ENCODE peak calls at places on chromosomes 3 and 15, in seven cellular contexts. One of them, this sample, is unnamed.

GRCh38 chr3:182709306-182709705 is 84.0 kb upstream of the ATP11B start:
- DNase-seq in NCI-H1105: no peak
- DNase-seq in IMR-90: no peak
- DNase-seq in kidney glomerular epithelial cell: no peak
- DNase-seq in activated gamma-delta T cell treated with anti-CD3 and anti-CD28 coated beads, Interleukin-2, amount 50 U/mL, for 16 hours: no peak
- DNase-seq in dorsolateral prefrontal cortex: no peak
- DNase-seq in stimulated activated CD8-positive, alpha-beta memory T cell treated with anti-CD3 and anti-CD28 coated beads, Interleukin-15, amount 100 ng/mL, for 24 hours: no peak
- DNase-seq in this sample: no peak

GRCh38 chr3:15667484-15667883 is 65.9 kb downstream of the BTD start:
- DNase-seq in NCI-H1105: no peak
- DNase-seq in IMR-90: no peak
- DNase-seq in kidney glomerular epithelial cell: no peak
- DNase-seq in activated gamma-delta T cell treated with anti-CD3 and anti-CD28 coated beads, Interleukin-2, amount 50 U/mL, for 16 hours: no peak
- DNase-seq in dorsolateral prefrontal cortex: no peak
- DNase-seq in stimulated activated CD8-positive, alpha-beta memory T cell treated with anti-CD3 and anti-CD28 coated beads, Interleukin-15, amount 100 ng/mL, for 24 hours: no peak
- DNase-seq in this sample: no peak

GRCh38 chr3:141150931-141151330 is 80.7 kb upstream of the PXYLP1 start:
- DNase-seq in NCI-H1105: no peak
- DNase-seq in IMR-90: no peak
- DNase-seq in kidney glomerular epithelial cell: no peak
- DNase-seq in activated gamma-delta T cell treated with anti-CD3 and anti-CD28 coated beads, Interleukin-2, amount 50 U/mL, for 16 hours: no peak
- DNase-seq in dorsolateral prefrontal cortex: no peak
- DNase-seq in stimulated activated CD8-positive, alpha-beta memory T cell treated with anti-CD3 and anti-CD28 coated beads, Interleukin-15, amount 100 ng/mL, for 24 hours: no peak
- DNase-seq in this sample: no peak

GRCh38 chr15:70062321-70062956 is 35.3 kb downstream of the TLE3 start:
- DNase-seq in NCI-H1105: peak
- DNase-seq in IMR-90: peak
- DNase-seq in kidney glomerular epithelial cell: peak
- DNase-seq in activated gamma-delta T cell treated with anti-CD3 and anti-CD28 coated beads, Interleukin-2, amount 50 U/mL, for 16 hours: no peak
- DNase-seq in dorsolateral prefrontal cortex: peak
- DNase-seq in stimulated activated CD8-positive, alpha-beta memory T cell treated with anti-CD3 and anti-CD28 coated beads, Interleukin-15, amount 100 ng/mL, for 24 hours: no peak
- DNase-seq in this sample: no peak

GRCh38 chr3:148223266-148223665 is 474.4 kb upstream of the AGTR1 start:
- DNase-seq in NCI-H1105: no peak
- DNase-seq in IMR-90: no peak
- DNase-seq in kidney glomerular epithelial cell: no peak
- DNase-seq in activated gamma-delta T cell treated with anti-CD3 and anti-CD28 coated beads, Interleukin-2, amount 50 U/mL, for 16 hours: no peak
- DNase-seq in dorsolateral prefrontal cortex: no peak
- DNase-seq in stimulated activated CD8-positive, alpha-beta memory T cell treated with anti-CD3 and anti-CD28 coated beads, Interleukin-15, amount 100 ng/mL, for 24 hours: no peak
- DNase-seq in this sample: no peak

GRCh38 chr15:71048913-71049675 is 66.2 kb upstream of the THSD4 start:
- DNase-seq in NCI-H1105: no peak
- DNase-seq in IMR-90: peak
- DNase-seq in kidney glomerular epithelial cell: peak
- DNase-seq in activated gamma-delta T cell treated with anti-CD3 and anti-CD28 coated beads, Interleukin-2, amount 50 U/mL, for 16 hours: no peak
- DNase-seq in dorsolateral prefrontal cortex: no peak
- DNase-seq in stimulated activated CD8-positive, alpha-beta memory T cell treated with anti-CD3 and anti-CD28 coated beads, Interleukin-15, amount 100 ng/mL, for 24 hours: no peak
- DNase-seq in this sample: peak

GRCh38 chr15:58292761-58293175 is 139.0 kb upstream of the LIPC start:
- DNase-seq in NCI-H1105: no peak
- DNase-seq in IMR-90: peak
- DNase-seq in kidney glomerular epithelial cell: no peak
- DNase-seq in activated gamma-delta T cell treated with anti-CD3 and anti-CD28 coated beads, Interleukin-2, amount 50 U/mL, for 16 hours: no peak
- DNase-seq in dorsolateral prefrontal cortex: no peak
- DNase-seq in stimulated activated CD8-positive, alpha-beta memory T cell treated with anti-CD3 and anti-CD28 coated beads, Interleukin-15, amount 100 ng/mL, for 24 hours: no peak
- DNase-seq in this sample: peak

GRCh38 chr3:98333989-98334606 is 19.6 kb upstream of the OR5K4 start:
- DNase-seq in NCI-H1105: no peak
- DNase-seq in IMR-90: peak
- DNase-seq in kidney glomerular epithelial cell: no peak
- DNase-seq in activated gamma-delta T cell treated with anti-CD3 and anti-CD28 coated beads, Interleukin-2, amount 50 U/mL, for 16 hours: no peak
- DNase-seq in dorsolateral prefrontal cortex: no peak
- DNase-seq in stimulated activated CD8-positive, alpha-beta memory T cell treated with anti-CD3 and anti-CD28 coated beads, Interleukin-15, amount 100 ng/mL, for 24 hours: no peak
- DNase-seq in this sample: no peak

GRCh38 chr3:64761729-64762432 is 74.1 kb upstream of the ADAMTS9 start:
- DNase-seq in NCI-H1105: no peak
- DNase-seq in IMR-90: no peak
- DNase-seq in kidney glomerular epithelial cell: no peak
- DNase-seq in activated gamma-delta T cell treated with anti-CD3 and anti-CD28 coated beads, Interleukin-2, amount 50 U/mL, for 16 hours: no peak
- DNase-seq in dorsolateral prefrontal cortex: no peak
- DNase-seq in stimulated activated CD8-positive, alpha-beta memory T cell treated with anti-CD3 and anti-CD28 coated beads, Interleukin-15, amount 100 ng/mL, for 24 hours: no peak
- DNase-seq in this sample: no peak

GRCh38 chr15:56616551-56616950 is 116.8 kb downstream of the ZNF280D start:
- DNase-seq in NCI-H1105: no peak
- DNase-seq in IMR-90: no peak
- DNase-seq in kidney glomerular epithelial cell: no peak
- DNase-seq in activated gamma-delta T cell treated with anti-CD3 and anti-CD28 coated beads, Interleukin-2, amount 50 U/mL, for 16 hours: no peak
- DNase-seq in dorsolateral prefrontal cortex: no peak
- DNase-seq in stimulated activated CD8-positive, alpha-beta memory T cell treated with anti-CD3 and anti-CD28 coated beads, Interleukin-15, amount 100 ng/mL, for 24 hours: no peak
- DNase-seq in this sample: no peak

GRCh38 chr3:128167646-128167972 is 14.3 kb downstream of the EEFSEC start:
- DNase-seq in NCI-H1105: no peak
- DNase-seq in IMR-90: no peak
- DNase-seq in kidney glomerular epithelial cell: no peak
- DNase-seq in activated gamma-delta T cell treated with anti-CD3 and anti-CD28 coated beads, Interleukin-2, amount 50 U/mL, for 16 hours: no peak
- DNase-seq in dorsolateral prefrontal cortex: no peak
- DNase-seq in stimulated activated CD8-positive, alpha-beta memory T cell treated with anti-CD3 and anti-CD28 coated beads, Interleukin-15, amount 100 ng/mL, for 24 hours: no peak
- DNase-seq in this sample: no peak

GRCh38 chr3:139745831-139746230 is 68.1 kb upstream of the NMNAT3 start:
- DNase-seq in NCI-H1105: no peak
- DNase-seq in IMR-90: peak
- DNase-seq in kidney glomerular epithelial cell: peak
- DNase-seq in activated gamma-delta T cell treated with anti-CD3 and anti-CD28 coated beads, Interleukin-2, amount 50 U/mL, for 16 hours: no peak
- DNase-seq in dorsolateral prefrontal cortex: no peak
- DNase-seq in stimulated activated CD8-positive, alpha-beta memory T cell treated with anti-CD3 and anti-CD28 coated beads, Interleukin-15, amount 100 ng/mL, for 24 hours: no peak
- DNase-seq in this sample: peak

GRCh38 chr15:68767833-68768232 is 52.9 kb downstream of the ANP32A start:
- DNase-seq in NCI-H1105: no peak
- DNase-seq in IMR-90: no peak
- DNase-seq in kidney glomerular epithelial cell: no peak
- DNase-seq in activated gamma-delta T cell treated with anti-CD3 and anti-CD28 coated beads, Interleukin-2, amount 50 U/mL, for 16 hours: no peak
- DNase-seq in dorsolateral prefrontal cortex: no peak
- DNase-seq in stimulated activated CD8-positive, alpha-beta memory T cell treated with anti-CD3 and anti-CD28 coated beads, Interleukin-15, amount 100 ng/mL, for 24 hours: no peak
- DNase-seq in this sample: no peak

GRCh38 chr3:9452417-9452816 is 55.0 kb downstream of the SETD5 start:
- DNase-seq in NCI-H1105: no peak
- DNase-seq in IMR-90: peak
- DNase-seq in kidney glomerular epithelial cell: no peak
- DNase-seq in activated gamma-delta T cell treated with anti-CD3 and anti-CD28 coated beads, Interleukin-2, amount 50 U/mL, for 16 hours: no peak
- DNase-seq in dorsolateral prefrontal cortex: no peak
- DNase-seq in stimulated activated CD8-positive, alpha-beta memory T cell treated with anti-CD3 and anti-CD28 coated beads, Interleukin-15, amount 100 ng/mL, for 24 hours: no peak
- DNase-seq in this sample: no peak

GRCh38 chr15:47582283-47582682 is 135.0 kb upstream of the SEMA6D start:
- DNase-seq in NCI-H1105: no peak
- DNase-seq in IMR-90: no peak
- DNase-seq in kidney glomerular epithelial cell: no peak
- DNase-seq in activated gamma-delta T cell treated with anti-CD3 and anti-CD28 coated beads, Interleukin-2, amount 50 U/mL, for 16 hours: no peak
- DNase-seq in dorsolateral prefrontal cortex: no peak
- DNase-seq in stimulated activated CD8-positive, alpha-beta memory T cell treated with anti-CD3 and anti-CD28 coated beads, Interleukin-15, amount 100 ng/mL, for 24 hours: no peak
- DNase-seq in this sample: no peak

GRCh38 chr3:16905704-16906103 is 20.9 kb downstream of the PLCL2 start:
- DNase-seq in NCI-H1105: no peak
- DNase-seq in IMR-90: no peak
- DNase-seq in kidney glomerular epithelial cell: no peak
- DNase-seq in activated gamma-delta T cell treated with anti-CD3 and anti-CD28 coated beads, Interleukin-2, amount 50 U/mL, for 16 hours: no peak
- DNase-seq in dorsolateral prefrontal cortex: no peak
- DNase-seq in stimulated activated CD8-positive, alpha-beta memory T cell treated with anti-CD3 and anti-CD28 coated beads, Interleukin-15, amount 100 ng/mL, for 24 hours: no peak
- DNase-seq in this sample: no peak

GRCh38 chr3:24683511-24684384 is 189.1 kb upstream of the THRB start:
- DNase-seq in NCI-H1105: peak
- DNase-seq in IMR-90: peak
- DNase-seq in kidney glomerular epithelial cell: peak
- DNase-seq in activated gamma-delta T cell treated with anti-CD3 and anti-CD28 coated beads, Interleukin-2, amount 50 U/mL, for 16 hours: no peak
- DNase-seq in dorsolateral prefrontal cortex: no peak
- DNase-seq in stimulated activated CD8-positive, alpha-beta memory T cell treated with anti-CD3 and anti-CD28 coated beads, Interleukin-15, amount 100 ng/mL, for 24 hours: no peak
- DNase-seq in this sample: peak

GRCh38 chr3:128278761-128279593 is 125.7 kb downstream of the EEFSEC start:
- DNase-seq in NCI-H1105: no peak
- DNase-seq in IMR-90: peak
- DNase-seq in kidney glomerular epithelial cell: no peak
- DNase-seq in activated gamma-delta T cell treated with anti-CD3 and anti-CD28 coated beads, Interleukin-2, amount 50 U/mL, for 16 hours: no peak
- DNase-seq in dorsolateral prefrontal cortex: no peak
- DNase-seq in stimulated activated CD8-positive, alpha-beta memory T cell treated with anti-CD3 and anti-CD28 coated beads, Interleukin-15, amount 100 ng/mL, for 24 hours: no peak
- DNase-seq in this sample: no peak

GRCh38 chr15:66294157-66294931 is 976 bp downstream of the DIS3L start:
- DNase-seq in NCI-H1105: peak
- DNase-seq in IMR-90: peak
- DNase-seq in kidney glomerular epithelial cell: peak
- DNase-seq in activated gamma-delta T cell treated with anti-CD3 and anti-CD28 coated beads, Interleukin-2, amount 50 U/mL, for 16 hours: no peak
- DNase-seq in dorsolateral prefrontal cortex: no peak
- DNase-seq in stimulated activated CD8-positive, alpha-beta memory T cell treated with anti-CD3 and anti-CD28 coated beads, Interleukin-15, amount 100 ng/mL, for 24 hours: no peak
- DNase-seq in this sample: peak

GRCh38 chr15:22227961-22228762 is 147.8 kb downstream of the OR4M2 start:
- DNase-seq in NCI-H1105: no peak
- DNase-seq in IMR-90: no peak
- DNase-seq in kidney glomerular epithelial cell: no peak
- DNase-seq in activated gamma-delta T cell treated with anti-CD3 and anti-CD28 coated beads, Interleukin-2, amount 50 U/mL, for 16 hours: no peak
- DNase-seq in dorsolateral prefrontal cortex: no peak
- DNase-seq in stimulated activated CD8-positive, alpha-beta memory T cell treated with anti-CD3 and anti-CD28 coated beads, Interleukin-15, amount 100 ng/mL, for 24 hours: no peak
- DNase-seq in this sample: no peak

GRCh38 chr3:58560771-58561311 is 16.4 kb downstream of the FAM107A start:
- DNase-seq in NCI-H1105: no peak
- DNase-seq in IMR-90: peak
- DNase-seq in kidney glomerular epithelial cell: peak
- DNase-seq in activated gamma-delta T cell treated with anti-CD3 and anti-CD28 coated beads, Interleukin-2, amount 50 U/mL, for 16 hours: no peak
- DNase-seq in dorsolateral prefrontal cortex: no peak
- DNase-seq in stimulated activated CD8-positive, alpha-beta memory T cell treated with anti-CD3 and anti-CD28 coated beads, Interleukin-15, amount 100 ng/mL, for 24 hours: no peak
- DNase-seq in this sample: peak

GRCh38 chr15:63067976-63068743 is 25.6 kb downstream of the TPM1 start:
- DNase-seq in NCI-H1105: no peak
- DNase-seq in IMR-90: no peak
- DNase-seq in kidney glomerular epithelial cell: no peak
- DNase-seq in activated gamma-delta T cell treated with anti-CD3 and anti-CD28 coated beads, Interleukin-2, amount 50 U/mL, for 16 hours: no peak
- DNase-seq in dorsolateral prefrontal cortex: no peak
- DNase-seq in stimulated activated CD8-positive, alpha-beta memory T cell treated with anti-CD3 and anti-CD28 coated beads, Interleukin-15, amount 100 ng/mL, for 24 hours: no peak
- DNase-seq in this sample: no peak

GRCh38 chr3:50336452-50337174 is 4.0 kb downstream of the RASSF1 start:
- DNase-seq in NCI-H1105: no peak
- DNase-seq in IMR-90: peak
- DNase-seq in kidney glomerular epithelial cell: peak
- DNase-seq in activated gamma-delta T cell treated with anti-CD3 and anti-CD28 coated beads, Interleukin-2, amount 50 U/mL, for 16 hours: no peak
- DNase-seq in dorsolateral prefrontal cortex: no peak
- DNase-seq in stimulated activated CD8-positive, alpha-beta memory T cell treated with anti-CD3 and anti-CD28 coated beads, Interleukin-15, amount 100 ng/mL, for 24 hours: no peak
- DNase-seq in this sample: peak

GRCh38 chr3:149174901-149175300 is 45.5 kb downstream of the HPS3 start:
- DNase-seq in NCI-H1105: no peak
- DNase-seq in IMR-90: no peak
- DNase-seq in kidney glomerular epithelial cell: peak
- DNase-seq in activated gamma-delta T cell treated with anti-CD3 and anti-CD28 coated beads, Interleukin-2, amount 50 U/mL, for 16 hours: no peak
- DNase-seq in dorsolateral prefrontal cortex: no peak
- DNase-seq in stimulated activated CD8-positive, alpha-beta memory T cell treated with anti-CD3 and anti-CD28 coated beads, Interleukin-15, amount 100 ng/mL, for 24 hours: no peak
- DNase-seq in this sample: no peak

GRCh38 chr3:182925330-182925943 is 54.9 kb downstream of the DCUN1D1 start:
- DNase-seq in NCI-H1105: no peak
- DNase-seq in IMR-90: peak
- DNase-seq in kidney glomerular epithelial cell: no peak
- DNase-seq in activated gamma-delta T cell treated with anti-CD3 and anti-CD28 coated beads, Interleukin-2, amount 50 U/mL, for 16 hours: no peak
- DNase-seq in dorsolateral prefrontal cortex: no peak
- DNase-seq in stimulated activated CD8-positive, alpha-beta memory T cell treated with anti-CD3 and anti-CD28 coated beads, Interleukin-15, amount 100 ng/mL, for 24 hours: no peak
- DNase-seq in this sample: no peak

GRCh38 chr15:81178365-81178764 is 18.3 kb upstream of the IL16 start:
- DNase-seq in NCI-H1105: no peak
- DNase-seq in IMR-90: no peak
- DNase-seq in kidney glomerular epithelial cell: no peak
- DNase-seq in activated gamma-delta T cell treated with anti-CD3 and anti-CD28 coated beads, Interleukin-2, amount 50 U/mL, for 16 hours: no peak
- DNase-seq in dorsolateral prefrontal cortex: no peak
- DNase-seq in stimulated activated CD8-positive, alpha-beta memory T cell treated with anti-CD3 and anti-CD28 coated beads, Interleukin-15, amount 100 ng/mL, for 24 hours: no peak
- DNase-seq in this sample: no peak

GRCh38 chr3:43689766-43690399 is 855 bp upstream of the ABHD5 start:
- DNase-seq in NCI-H1105: no peak
- DNase-seq in IMR-90: no peak
- DNase-seq in kidney glomerular epithelial cell: no peak
- DNase-seq in activated gamma-delta T cell treated with anti-CD3 and anti-CD28 coated beads, Interleukin-2, amount 50 U/mL, for 16 hours: no peak
- DNase-seq in dorsolateral prefrontal cortex: no peak
- DNase-seq in stimulated activated CD8-positive, alpha-beta memory T cell treated with anti-CD3 and anti-CD28 coated beads, Interleukin-15, amount 100 ng/mL, for 24 hours: no peak
- DNase-seq in this sample: no peak

GRCh38 chr15:79967331-79968182 is 3.4 kb downstream of the BCL2A1 start:
- DNase-seq in NCI-H1105: no peak
- DNase-seq in IMR-90: no peak
- DNase-seq in kidney glomerular epithelial cell: no peak
- DNase-seq in activated gamma-delta T cell treated with anti-CD3 and anti-CD28 coated beads, Interleukin-2, amount 50 U/mL, for 16 hours: no peak
- DNase-seq in dorsolateral prefrontal cortex: no peak
- DNase-seq in stimulated activated CD8-positive, alpha-beta memory T cell treated with anti-CD3 and anti-CD28 coated beads, Interleukin-15, amount 100 ng/mL, for 24 hours: no peak
- DNase-seq in this sample: no peak

This sample was measured in HCEC 1CT.